ENCODE peak calls at places on chromosomes 1 and 21, in six cellular contexts. B is esophagus squamous epithelium; C is mammary epithelial cell; P is astrocyte of the spinal cord; F is CD8-positive, alpha-beta T cell; J is Caco-2. H is an unnamed sample.

GRCh38 chr1:5884110-5884509 is 108.1 kb downstream of the NPHP4 start:
- DNase-seq in F (no peak), C (no peak), B (no peak), P (no peak), J (no peak), H (no peak)

GRCh38 chr1:65467536-65467935 is 47.1 kb downstream of the LEPR start:
- DNase-seq in J (peak; percentile 77), B (no peak), P (peak; percentile 14), F (no peak), C (peak; percentile 18), H (peak; percentile 63)

GRCh38 chr1:234533975-234534876 is 55.2 kb upstream of the TARBP1 start:
- DNase-seq in J (no peak), C (peak; percentile 69), B (no peak), P (peak; percentile 98), F (no peak), H (peak; percentile 99)

GRCh38 chr1:87794788-87795614 is 466.3 kb downstream of the LMO4 start:
- DNase-seq in B (no peak), J (peak; percentile 22), F (no peak), C (peak; percentile 64), P (peak; percentile 69), H (peak; percentile 69)

GRCh38 chr1:55311057-55311631 is 96.0 kb upstream of the USP24 start:
- DNase-seq in P (peak; percentile 52), B (no peak), F (no peak), J (no peak), C (no peak), H (peak; percentile 28)

GRCh38 chr1:55544826-55545225 is 329.7 kb upstream of the USP24 start:
- DNase-seq in F (no peak), P (no peak), J (no peak), C (no peak), B (no peak), H (no peak)

GRCh38 chr1:8293141-8293540 is 24.8 kb upstream of the SLC45A1 start:
- DNase-seq in F (no peak), B (no peak), C (no peak), P (no peak), J (peak; percentile 44), H (no peak)

GRCh38 chr1:32538887-32539583 is at the start of gene ZBTB8A:
- DNase-seq in F (no peak), B (no peak), P (peak; percentile 66), J (peak; percentile 40), C (peak; percentile 56), H (peak; percentile 76)

GRCh38 chr1:186983327-186983726 is 154.6 kb downstream of the PLA2G4A start:
- DNase-seq in J (no peak), C (no peak), B (no peak), P (peak; percentile 36), F (no peak), H (peak; percentile 94)

GRCh38 chr1:54347261-54347954 is 58.8 kb downstream of the SSBP3 start:
- DNase-seq in J (no peak), F (no peak), P (no peak), B (no peak), C (no peak), H (no peak)

GRCh38 chr1:169595764-169596711 is 9.8 kb upstream of the F5 start:
- DNase-seq in J (peak; percentile 65), B (no peak), F (no peak), C (peak; percentile 57), P (peak; percentile 38), H (peak; percentile 22)

GRCh38 chr1:183569141-183569540 is 21.1 kb downstream of the NCF2 start:
- DNase-seq in B (no peak), F (no peak), P (peak; percentile 32), J (no peak), C (peak; percentile 58), H (no peak)

GRCh38 chr21:34129971-34130597 is 56.7 kb downstream of the MRPS6 start:
- DNase-seq in P (no peak), F (no peak), J (no peak), C (no peak), B (no peak), H (peak; percentile 83)

GRCh38 chr1:20840731-20841130 is 53.6 kb upstream of the HP1BP3 start:
- DNase-seq in P (no peak), F (no peak), B (no peak), C (no peak), J (no peak), H (no peak)

GRCh38 chr1:13661539-13661938 is 38.4 kb upstream of the PRDM2 start:
- DNase-seq in C (no peak), J (no peak), B (no peak), F (no peak), P (no peak), H (peak; percentile 53)

GRCh38 chr1:2810899-2811525 is 9.5 kb upstream of the TTC34 start:
- DNase-seq in B (no peak), P (no peak), C (no peak), J (no peak), F (no peak), H (no peak)

GRCh38 chr1:1092149-1092855 is 18.2 kb upstream of the RNF223 start:
- DNase-seq in J (no peak), C (no peak), B (no peak), P (no peak), F (no peak), H (no peak)

GRCh38 chr1:97190326-97190725 is 468.7 kb downstream of the PTBP2 start:
- DNase-seq in C (peak; percentile 57), J (no peak), F (no peak), B (no peak), P (peak; percentile 59), H (peak; percentile 14)

DNA sequence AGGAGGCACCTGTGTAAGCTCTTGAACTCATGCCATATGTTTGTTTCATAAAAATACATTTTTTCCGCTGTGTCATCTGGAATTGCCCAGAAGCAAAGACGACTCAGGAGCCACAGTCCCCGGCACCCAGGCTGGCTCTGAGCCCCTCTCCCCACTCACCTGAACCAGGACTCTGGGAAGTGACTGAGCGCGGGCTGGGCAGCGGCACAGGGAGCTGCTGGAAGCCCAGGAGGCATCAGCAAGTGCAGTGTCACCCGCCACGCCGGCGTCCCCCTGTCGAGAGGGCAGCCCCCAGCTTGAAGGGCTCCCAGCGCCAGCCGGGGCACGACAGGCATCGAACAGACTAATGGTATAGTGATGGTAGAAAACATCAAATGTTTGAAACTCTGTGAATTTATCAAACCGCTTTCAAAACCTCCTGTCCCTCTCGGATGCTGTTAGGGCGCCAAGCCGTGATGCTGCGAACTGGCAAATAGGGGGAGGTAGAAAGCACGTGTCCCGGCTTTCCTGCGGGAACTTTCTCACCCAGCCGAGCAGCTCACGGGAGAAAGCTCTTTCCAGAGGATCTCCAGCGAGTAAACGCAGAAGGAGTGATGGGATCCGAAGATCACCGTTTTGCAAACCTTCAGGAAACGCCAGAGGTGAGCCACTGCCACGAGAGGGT is 57.8 kb upstream of the COL18A1 start:
- DNase-seq in P (no peak), J (no peak), B (no peak), F (no peak), C (no peak), H (no peak)
- TF ChIP-seq CTCF in P (no peak), J (no peak), B (no peak), F (no peak), C (no peak), H (no peak)

GRCh38 chr1:194825382-194825781 is 1639.0 kb upstream of the B3GALT2 start:
- DNase-seq in B (no peak), J (no peak), P (no peak), C (no peak), F (no peak), H (no peak)

GRCh38 chr1:194829492-194829891 is 1643.1 kb upstream of the B3GALT2 start:
- DNase-seq in J (no peak), F (no peak), C (no peak), B (no peak), P (no peak), H (no peak)

GRCh38 chr1:194833111-194833510 is 1646.7 kb upstream of the B3GALT2 start:
- DNase-seq in P (no peak), C (no peak), F (no peak), B (no peak), J (no peak), H (no peak)

DNA sequence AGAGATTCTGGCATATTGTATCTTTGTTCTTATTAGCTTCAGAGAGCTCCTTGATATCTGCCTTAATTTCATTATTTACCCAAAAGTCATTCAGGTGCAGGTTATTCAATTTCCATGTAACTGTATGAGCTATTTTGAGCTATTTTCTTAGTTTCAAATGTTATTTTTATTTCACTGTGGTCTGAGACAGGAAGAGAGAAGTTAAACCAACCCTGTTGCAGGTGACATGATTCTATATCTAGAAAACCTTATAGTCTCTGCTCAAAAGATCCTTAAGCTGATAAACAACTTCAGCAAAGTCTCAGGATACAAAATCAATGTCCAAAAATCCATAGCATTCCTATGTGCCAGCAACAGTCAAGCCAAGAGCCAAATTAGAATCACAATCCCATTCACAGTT is 1644.0 kb upstream of the B3GALT2 start:
- DNase-seq in B (no peak), J (no peak), P (no peak), C (no peak), F (no peak), H (no peak)
- H3K4me3 ChIP-seq in B (no peak overlapping the region), J (no peak overlapping the region), P (no peak overlapping the region), C (no peak overlapping the region), F (no peak overlapping the region), H (no peak overlapping the region)

GRCh38 chr21:42864812-42865211 is 14.5 kb downstream of the WDR4 start:
- DNase-seq in J (no peak), C (no peak), F (no peak), B (no peak), P (no peak), H (peak; percentile 33)

GRCh38 chr21:42862774-42863503 is 16.4 kb downstream of the WDR4 start:
- DNase-seq in B (no peak), F (no peak), C (peak; percentile 44), J (peak; percentile 15), P (no peak), H (no peak)

GRCh38 chr21:42865361-42866160 is 13.8 kb downstream of the WDR4 start:
- DNase-seq in B (no peak), P (no peak), J (no peak), C (no peak), F (no peak), H (peak; percentile 19)

GRCh38 chr21:42863504-42863870 is 15.9 kb downstream of the WDR4 start:
- DNase-seq in B (no peak), P (no peak), C (no peak), F (no peak), J (no peak), H (no peak)

DNA sequence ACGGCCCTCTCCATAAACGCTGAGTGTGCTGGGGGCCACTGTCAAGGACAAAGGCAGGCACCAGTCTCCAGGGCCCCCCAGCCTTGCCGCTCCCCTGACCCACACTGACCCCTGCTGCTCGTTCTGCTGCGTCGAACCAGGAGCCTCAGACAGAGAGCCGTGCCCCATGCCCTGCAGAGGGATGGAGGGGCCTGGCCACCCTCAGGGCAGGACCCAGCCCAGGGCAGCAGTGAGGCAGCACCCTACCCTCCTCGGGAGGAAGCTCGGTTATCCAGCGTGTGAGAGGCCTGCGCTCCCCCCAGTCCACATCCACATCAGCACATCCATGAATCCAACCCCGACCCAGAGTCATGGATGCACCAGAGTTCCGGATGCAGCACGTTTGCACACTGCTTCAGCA is 15.1 kb downstream of the WDR4 start:
- DNase-seq in C (no peak), J (no peak), P (no peak), B (no peak), F (no peak), H (no peak)
- TF ChIP-seq CTCF in C (no peak), J (no peak), P (no peak), B (no peak), F (no peak), H (no peak)

DNA sequence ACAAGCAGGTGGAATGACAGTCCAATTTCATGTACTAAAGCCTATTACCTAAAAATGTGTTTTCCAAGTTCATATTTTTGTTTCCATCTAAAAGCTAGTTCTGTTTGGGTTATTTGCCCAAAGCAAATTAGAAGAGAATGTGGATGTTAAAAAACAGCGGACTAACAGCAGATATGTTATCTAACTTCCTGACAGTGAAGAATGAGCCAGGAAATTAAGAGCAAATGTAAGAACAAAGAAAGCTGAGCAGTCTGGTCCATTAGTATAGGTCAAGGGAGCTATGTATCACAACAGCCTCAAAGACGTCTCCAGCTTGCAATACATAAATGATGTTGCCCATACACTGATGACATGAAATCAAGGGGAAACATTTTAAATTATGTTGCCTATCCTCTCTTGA is 145.5 kb upstream of the PLD5 start:
- DNase-seq in B (no peak), J (no peak), F (no peak), C (no peak), P (no peak), H (no peak)
- H3K4me3 ChIP-seq in B (no peak overlapping the region), J (no peak overlapping the region), F (no peak overlapping the region), C (no peak overlapping the region), P (no peak overlapping the region), H (no peak overlapping the region)

H was measured in fibroblast of villous mesenchyme.